ENCODE peak calls at places on chromosomes 4 and X, in five cellular contexts. One of them, this sample, is unnamed.

GRCh38 chr4:2266181-2266580 is 4.3 kb upstream of the MXD4 start:
- DNase-seq in GM10248: no peak
- DNase-seq in NCI-H1092: no peak
- DNase-seq in psoas muscle: peak
- DNase-seq in NCI-H774: no peak
- DNase-seq in this sample: no peak

GRCh38 chr4:33494150-33494549 is 2750.2 kb downstream of the ARAP2 start:
- DNase-seq in psoas muscle: no peak
- DNase-seq in NCI-H774: no peak
- DNase-seq in NCI-H1092: no peak
- DNase-seq in GM10248: no peak
- DNase-seq in this sample: no peak

GRCh38 chr4:101730291-101731117 is 60.0 kb upstream of the BANK1 start:
- DNase-seq in NCI-H774: no peak
- DNase-seq in NCI-H1092: peak
- DNase-seq in GM10248: peak
- DNase-seq in psoas muscle: peak
- DNase-seq in this sample: peak

GRCh38 chr4:139595989-139596679 is 40.1 kb upstream of the SETD7 start:
- DNase-seq in psoas muscle: peak
- DNase-seq in NCI-H774: no peak
- DNase-seq in NCI-H1092: no peak
- DNase-seq in GM10248: no peak
- DNase-seq in this sample: no peak

GRCh38 chr4:57911203-57911602 is 801.0 kb upstream of the IGFBP7 start:
- DNase-seq in NCI-H1092: no peak
- DNase-seq in GM10248: no peak
- DNase-seq in NCI-H774: no peak
- DNase-seq in psoas muscle: no peak
- DNase-seq in this sample: no peak

GRCh38 chr4:2450394-2451035 is 18.4 kb upstream of the RNF4 start:
- DNase-seq in NCI-H774: no peak
- DNase-seq in psoas muscle: peak
- DNase-seq in NCI-H1092: no peak
- DNase-seq in GM10248: no peak
- DNase-seq in this sample: no peak

GRCh38 chr4:126916626-126917140 is 716.1 kb upstream of the INTU start:
- DNase-seq in GM10248: no peak
- DNase-seq in psoas muscle: no peak
- DNase-seq in NCI-H774: no peak
- DNase-seq in NCI-H1092: peak
- DNase-seq in this sample: no peak

GRCh38 chr4:36385951-36386561 is 104.6 kb downstream of the DTHD1 start:
- DNase-seq in NCI-H774: no peak
- DNase-seq in NCI-H1092: no peak
- DNase-seq in GM10248: peak
- DNase-seq in psoas muscle: no peak
- DNase-seq in this sample: no peak

GRCh38 chr4:186158021-186158859 is 33.1 kb upstream of the CYP4V2 start:
- DNase-seq in psoas muscle: no peak
- DNase-seq in NCI-H774: no peak
- DNase-seq in GM10248: no peak
- DNase-seq in NCI-H1092: no peak
- DNase-seq in this sample: no peak

GRCh38 chrX:69759921-69760625 is 144.2 kb downstream of the EDA start:
- DNase-seq in psoas muscle: no peak
- DNase-seq in NCI-H1092: no peak
- DNase-seq in GM10248: no peak
- DNase-seq in NCI-H774: no peak
- DNase-seq in this sample: no peak

GRCh38 chr4:70709551-70710080 is 12.1 kb upstream of the RUFY3 start:
- DNase-seq in NCI-H774: no peak
- DNase-seq in psoas muscle: no peak
- DNase-seq in NCI-H1092: no peak
- DNase-seq in GM10248: no peak
- DNase-seq in this sample: peak

GRCh38 chr4:133148690-133149363 is at the start of gene PCDH10:
- DNase-seq in psoas muscle: peak
- DNase-seq in NCI-H774: peak
- DNase-seq in GM10248: peak
- DNase-seq in NCI-H1092: peak
- DNase-seq in this sample: peak

GRCh38 chr4:182240161-182241130 is 2.8 kb upstream of the TENM3 start:
- DNase-seq in NCI-H774: no peak
- DNase-seq in psoas muscle: no peak
- DNase-seq in NCI-H1092: no peak
- DNase-seq in GM10248: no peak
- DNase-seq in this sample: no peak

GRCh38 chrX:86455495-86455894 is 307.2 kb downstream of the DACH2 start:
- DNase-seq in NCI-H774: no peak
- DNase-seq in NCI-H1092: no peak
- DNase-seq in psoas muscle: no peak
- DNase-seq in GM10248: no peak
- DNase-seq in this sample: no peak

This sample was measured in NCI-H1436.